ENCODE peak calls at places on chromosomes 4 and X, in nine cellular contexts. P, T, A, H, J, C, F, R and E are unnamed samples.

GRCh38 chr4:123352966-123353365 is 43.6 kb upstream of the SPRY1 start:
- DNase-seq in P (no peak), T (no peak), A (no peak), H (no peak), J (no peak), C (no peak), F (no peak), R (no peak), E (no peak)

GRCh38 chrX:91435465-91435864 is 826 bp downstream of the PABPC5 start:
- DNase-seq in P (no peak), T (no peak), A (no peak), H (no peak), J (no peak), C (no peak), F (no peak), R (no peak), E (no peak)

GRCh38 chr4:176883108-176883550 is 90.4 kb upstream of the VEGFC start:
- DNase-seq in P (peak; percentile 32), T (no peak), A (no peak), H (no peak), J (no peak), C (no peak), F (no peak), R (no peak), E (no peak)

GRCh38 chr4:72351521-72351920 is 217.5 kb downstream of the ADAMTS3 start:
- DNase-seq in P (no peak), T (no peak), A (no peak), H (no peak), J (no peak), C (no peak), F (no peak), R (no peak), E (no peak)

GRCh38 chr4:102343964-102344519 is 1.2 kb downstream of the SLC39A8 start:
- DNase-seq in P (no peak), T (no peak), A (no peak), H (peak; percentile 52), J (no peak), C (no peak), F (peak; percentile 82), R (no peak), E (no peak)

GRCh38 chr4:87353592-87353991 is 30.9 kb upstream of the HSD17B13 start:
- DNase-seq in P (peak; percentile 71), T (peak; percentile 59), A (peak; percentile 67), H (peak; percentile 61), J (peak; percentile 12), C (peak; percentile 76), F (no peak), R (peak; percentile 58), E (peak; percentile 31)

GRCh38 chr4:112637552-112637866 is 566 bp downstream of the LARP7 start:
- DNase-seq in P (no peak), T (no peak), A (no peak), H (no peak), J (no peak), C (no peak), F (no peak), R (no peak), E (no peak)

GRCh38 chr4:2914220-2915126 is 48.7 kb downstream of the NOP14 start:
- DNase-seq in P (no peak), T (no peak), A (no peak), H (no peak), J (no peak), C (no peak), F (no peak), R (no peak), E (no peak)

GRCh38 chr4:52001616-52002015 is 18.5 kb downstream of the LRRC66 start:
- DNase-seq in P (peak; percentile 20), T (no peak), A (no peak), H (no peak), J (no peak), C (no peak), F (no peak), R (no peak), E (no peak)

GRCh38 chrX:113390531-113390930 is 549.9 kb upstream of the AMOT start:
- DNase-seq in P (no peak), T (no peak), A (no peak), H (peak; percentile 58), J (no peak), C (no peak), F (no peak), R (no peak), E (no peak)

GRCh38 chrX:119455264-119455663 is 13.0 kb upstream of the SLC25A5 start:
- DNase-seq in P (no peak), T (no peak), A (no peak), H (no peak), J (no peak), C (no peak), F (no peak), R (no peak), E (no peak)

GRCh38 chrX:103151799-103152198 is 58.9 kb upstream of the NXF3 start:
- DNase-seq in P (no peak), T (no peak), A (no peak), H (no peak), J (no peak), C (no peak), F (no peak), R (no peak), E (no peak)

GRCh38 chrX:22196151-22196550 is 76.6 kb upstream of the CBLL2 start:
- DNase-seq in P (no peak), T (no peak), A (no peak), H (no peak), J (no peak), C (no peak), F (no peak), R (no peak), E (no peak)

GRCh38 chrX:22194207-22194606 is 78.5 kb upstream of the CBLL2 start:
- DNase-seq in P (no peak), T (no peak), A (no peak), H (no peak), J (no peak), C (no peak), F (no peak), R (no peak), E (no peak)

GRCh38 chrX:22192419-22193086 is 80.2 kb upstream of the CBLL2 start:
- DNase-seq in P (peak; percentile 66), T (peak; percentile 52), A (peak; percentile 54), H (peak; percentile 43), J (peak; percentile 8), C (peak; percentile 67), F (peak; percentile 61), R (peak; percentile 72), E (peak; percentile 69)
- TF ChIP-seq CTCF in P (peak; percentile 68), T (peak; percentile 53), A (peak; percentile 74), H (peak; percentile 62), J (peak; percentile 72), C (peak; percentile 51), F (peak; percentile 69), R (peak; percentile 78), E (peak; percentile 86)

GRCh38 chrX:15566244-15566643 is 34.5 kb downstream of the ACE2 start:
- DNase-seq in P (no peak), T (no peak), A (no peak), H (no peak), J (no peak), C (no peak), F (no peak), R (no peak), E (no peak)
- TF ChIP-seq CTCF in P (peak; percentile 20), T (no peak), A (no peak), H (peak; percentile 25), J (peak; percentile 24), C (no peak), F (no peak), R (no peak), E (peak; percentile 28)

DNA sequence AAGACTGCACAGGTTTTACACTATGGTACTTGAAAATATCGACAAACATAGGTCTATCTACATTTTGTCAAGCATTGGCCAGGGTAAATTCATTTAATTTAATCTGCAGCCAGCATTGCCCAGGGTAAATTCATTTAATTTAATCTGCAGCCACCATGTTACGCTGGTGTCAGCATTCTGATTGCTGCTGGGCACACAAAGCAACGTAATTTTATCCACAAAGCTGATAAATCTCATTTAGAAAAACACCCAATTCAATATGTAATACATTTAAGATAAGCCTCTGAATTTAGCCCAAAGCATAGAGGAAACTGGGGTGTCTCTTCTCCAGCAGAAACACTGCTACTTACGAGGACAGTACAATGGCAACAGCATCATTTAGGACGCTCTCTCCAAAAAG is 88.6 kb downstream of the CHST7 start:
- DNase-seq in P (no peak), T (no peak), A (no peak), H (no peak), J (no peak), C (no peak), F (no peak), R (no peak), E (no peak)
- TF ChIP-seq CTCF in P (no peak), T (no peak), A (no peak), H (no peak), J (no peak), C (no peak), F (no peak), R (no peak), E (no peak)

DNA sequence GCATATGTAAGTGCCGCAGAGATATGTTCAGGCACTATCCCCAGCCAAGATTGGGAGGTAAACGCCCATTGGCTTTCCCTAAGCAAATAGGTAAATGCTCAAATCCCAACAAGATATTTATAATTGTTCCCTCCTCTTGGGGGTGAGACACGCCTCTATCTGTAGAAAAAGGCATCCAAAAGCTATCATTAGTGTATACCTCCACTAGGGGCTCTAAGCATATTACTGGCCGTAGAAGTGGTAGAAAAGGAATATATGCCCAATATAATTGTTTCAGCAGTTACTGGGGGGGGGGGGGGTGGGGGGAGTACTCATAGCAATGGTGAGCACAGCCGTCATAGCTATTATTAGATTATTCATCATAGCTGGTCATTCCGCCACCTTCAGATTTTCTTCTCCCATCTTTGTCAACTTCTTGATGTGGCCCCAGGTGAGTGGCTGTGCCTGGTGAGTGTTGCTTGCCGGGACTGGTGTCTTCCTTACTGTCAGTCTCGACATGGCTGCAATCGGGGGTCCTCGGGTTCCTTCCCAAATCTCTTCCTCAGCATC is 53.3 kb upstream of the WDR1 start:
- DNase-seq in P (no peak), T (no peak), A (no peak), H (no peak), J (no peak), C (no peak), F (no peak), R (no peak), E (no peak)
- TF ChIP-seq CTCF in P (no peak), T (no peak), A (no peak), H (no peak), J (no peak), C (no peak), F (no peak), R (no peak), E (no peak)

DNA sequence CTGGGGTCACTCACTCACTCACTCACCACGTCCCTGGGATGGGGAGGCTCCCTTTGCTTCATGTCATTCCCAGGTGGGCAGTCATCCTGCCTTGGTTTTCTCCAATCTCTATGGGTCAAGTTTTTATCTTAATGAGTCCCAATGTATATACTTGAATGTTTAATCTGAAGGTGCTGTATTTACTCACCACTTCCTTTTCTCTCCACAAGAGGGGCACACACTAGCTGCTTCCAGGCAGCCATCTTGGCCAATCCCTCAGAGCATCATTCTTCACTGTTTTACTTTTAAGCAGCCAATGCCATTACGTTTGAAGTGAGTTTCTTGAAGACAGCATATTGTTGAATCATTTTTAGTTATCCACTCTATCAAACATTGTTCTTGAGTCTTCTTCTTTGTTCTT is 153.4 kb upstream of the ARSJ start:
- DNase-seq in P (peak; percentile 10), T (no peak), A (no peak), H (peak; percentile 14), J (no peak), C (no peak), F (no peak), R (no peak), E (no peak)
- TF ChIP-seq CTCF in P (peak; percentile 31), T (no peak), A (peak; percentile 28), H (peak; percentile 32), J (peak; percentile 36), C (no peak), F (peak; percentile 9), R (no peak), E (peak; percentile 56)